ENCODE peak calls at places on chromosomes 3 and 15, in ten cellular contexts. M is hepatocyte, R is GM23248, O is PC-3, E is SK-N-SH, L is Karpas-422, A is OCI-LY7, K is GM23338, Z is HCT116, V is MM.1S. I is an unnamed sample.

GRCh38 chr3:156582784-156583183 is 27.9 kb upstream of the SSR3 start:
- DNase-seq in M (no peak), R (peak; percentile 21), O (no peak), E (no peak), L (no peak), A (no peak), K (no peak), Z (no peak), V (no peak), I (no peak)

GRCh38 chr3:15148614-15149013 is 49.7 kb upstream of the RBSN start:
- DNase-seq in M (peak; percentile 14), R (peak; percentile 26), O (peak; percentile 29), E (no peak), L (peak; percentile 59), A (peak; percentile 9), K (peak; percentile 88), Z (peak; percentile 43), V (no peak), I (no peak)

GRCh38 chr15:90711418-90711824 is 5.7 kb upstream of the BLM start:
- DNase-seq in M (no peak), R (no peak), O (no peak), E (no peak), L (no peak), A (peak; percentile 68), K (no peak), Z (no peak), V (peak; percentile 89), I (no peak)

GRCh38 chr3:25781758-25782594 is 1.3 kb downstream of the NGLY1 start:
- DNase-seq in M (no peak), R (no peak), O (no peak), E (no peak), L (peak; percentile 66), A (peak; percentile 67), K (no peak), Z (no peak), V (no peak), I (no peak)

GRCh38 chr3:139472380-139473010 is 3.8 kb downstream of the RBP2 start:
- DNase-seq in M (no peak), R (peak; percentile 3), O (no peak), E (no peak), L (no peak), A (no peak), K (no peak), Z (no peak), V (no peak), I (no peak)

GRCh38 chr3:1700650-1701049 is 398.0 kb upstream of the CNTN4 start:
- DNase-seq in M (no peak), R (no peak), O (no peak), E (no peak), L (no peak), A (no peak), K (no peak), Z (no peak), V (no peak), I (no peak)

GRCh38 chr3:97956051-97956450 is 16.2 kb downstream of the RIOX2 start:
- DNase-seq in M (no peak), R (no peak), O (no peak), E (no peak), L (no peak), A (no peak), K (no peak), Z (no peak), V (no peak), I (peak; percentile 68)

GRCh38 chr3:48184299-48184698 is 3.9 kb downstream of the CDC25A start:
- DNase-seq in M (no peak), R (no peak), O (no peak), E (no peak), L (no peak), A (no peak), K (no peak), Z (no peak), V (no peak), I (no peak)

GRCh38 chr3:16608816-16609215 is 3.6 kb upstream of the DAZL start:
- DNase-seq in M (no peak), R (no peak), O (no peak), E (no peak), L (peak; percentile 63), A (no peak), K (no peak), Z (no peak), V (no peak), I (no peak)

GRCh38 chr3:154967090-154967489 is 113.0 kb upstream of the MME start:
- DNase-seq in M (no peak), R (no peak), O (no peak), E (no peak), L (no peak), A (no peak), K (no peak), Z (no peak), V (no peak), I (no peak)

DNA sequence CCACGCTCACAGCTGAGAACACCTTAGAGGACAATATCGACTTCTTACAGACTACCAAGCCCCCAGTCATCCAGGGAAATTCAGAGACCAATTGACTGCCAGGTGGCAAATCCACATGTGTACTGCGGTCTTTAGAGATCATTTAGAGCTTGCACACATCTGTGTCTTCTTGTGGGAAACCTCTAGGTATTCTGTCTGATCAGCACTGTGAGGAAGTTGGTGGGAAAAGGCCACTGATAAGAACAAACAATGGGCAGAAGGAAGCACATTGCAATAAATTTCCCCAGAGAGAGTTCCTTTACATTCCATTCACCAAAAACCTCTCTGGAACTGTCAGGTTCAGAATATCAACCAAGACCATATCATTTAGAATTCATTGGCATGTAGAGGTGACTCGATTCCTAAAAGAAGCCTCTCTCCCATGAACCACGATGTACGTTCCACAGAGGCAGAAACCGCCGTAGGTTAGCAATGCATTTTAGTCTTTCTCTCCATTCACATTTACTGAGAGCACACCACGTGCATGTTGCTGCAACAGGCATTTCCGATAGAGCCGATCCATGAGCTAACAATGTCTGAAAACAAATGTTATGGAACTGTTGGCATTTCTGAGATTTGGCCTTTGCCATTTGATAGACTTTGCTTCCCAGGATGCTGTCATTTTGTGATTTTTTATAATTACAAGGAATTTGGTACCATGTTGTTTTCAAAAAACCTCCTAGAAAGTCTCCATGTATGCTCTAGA is 287.3 kb upstream of the TPRG1 start:
- DNase-seq in M (no peak), R (no peak), O (no peak), E (no peak), L (no peak), A (no peak), K (no peak), Z (no peak), V (no peak), I (no peak)
- H3K9me2 ChIP-seq in M (no peaks in the 10 kb centered on the region), R (no peaks in the 10 kb centered on the region), O (no peaks in the 10 kb centered on the region), E (no peaks in the 10 kb centered on the region), L (no peaks in the 10 kb centered on the region), A (no peaks in the 10 kb centered on the region), K (no peaks in the 10 kb centered on the region), Z (no peaks in the 10 kb centered on the region), V (no peaks in the 10 kb centered on the region), I (no peaks in the 10 kb centered on the region)

GRCh38 chr15:75163150-75163564 is 38.5 kb upstream of the C15orf39 start:
- DNase-seq in M (no peak), R (no peak), O (no peak), E (no peak), L (no peak), A (no peak), K (no peak), Z (no peak), V (no peak), I (no peak)
- H3K9me2 ChIP-seq in M (no peaks in the 10 kb centered on the region), R (no peaks in the 10 kb centered on the region), O (no peaks in the 10 kb centered on the region), E (no peaks in the 10 kb centered on the region), L (no peaks in the 10 kb centered on the region), A (no peaks in the 10 kb centered on the region), K (no peaks in the 10 kb centered on the region), Z (no peaks in the 10 kb centered on the region), V (no peaks in the 10 kb centered on the region), I (no peaks in the 10 kb centered on the region)

DNA sequence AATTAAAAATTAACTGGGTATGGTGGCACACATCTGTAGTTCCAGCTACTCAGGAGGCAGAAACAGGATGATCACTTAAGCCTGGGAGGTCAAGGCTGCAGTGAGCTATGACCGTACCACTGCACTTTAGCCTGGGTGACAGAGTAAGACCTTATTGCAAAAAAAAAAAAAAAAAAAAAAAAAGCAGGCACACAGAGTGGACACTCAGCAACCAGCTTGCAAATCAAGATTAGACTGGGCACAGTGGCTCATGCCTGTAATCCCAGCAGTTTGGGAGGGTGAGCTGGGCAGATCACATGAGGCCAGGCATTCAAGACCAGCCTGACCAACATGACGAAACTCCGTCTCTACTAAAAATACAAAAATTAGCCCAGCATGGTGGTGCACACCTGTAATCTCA is 5.4 kb downstream of the CLN6 start:
- DNase-seq in M (no peak), R (no peak), O (no peak), E (no peak), L (no peak), A (no peak), K (no peak), Z (no peak), V (no peak), I (no peak)
- H3K9me2 ChIP-seq in M (no peaks in the 10 kb centered on the region), R (no peaks in the 10 kb centered on the region), O (no peaks in the 10 kb centered on the region), E (no peaks in the 10 kb centered on the region), L (no peaks in the 10 kb centered on the region), A (no peaks in the 10 kb centered on the region), K (no peaks in the 10 kb centered on the region), Z (no peaks in the 10 kb centered on the region), V (no peaks in the 10 kb centered on the region), I (no peaks in the 10 kb centered on the region)

GRCh38 chr15:25431821-25432561 is 6.8 kb downstream of the UBE3A start:
- DNase-seq in M (no peak), R (peak; percentile 19), O (no peak), E (no peak), L (no peak), A (no peak), K (no peak), Z (no peak), V (no peak), I (no peak)
- H3K9me2 ChIP-seq in M (no peaks in the 10 kb centered on the region), R (no peaks in the 10 kb centered on the region), O (no peaks in the 10 kb centered on the region), E (no peaks in the 10 kb centered on the region), L (no peaks in the 10 kb centered on the region), A (no peaks in the 10 kb centered on the region), K (no peaks in the 10 kb centered on the region), Z (no peaks in the 10 kb centered on the region), V (no peaks in the 10 kb centered on the region), I (no peaks in the 10 kb centered on the region)

DNA sequence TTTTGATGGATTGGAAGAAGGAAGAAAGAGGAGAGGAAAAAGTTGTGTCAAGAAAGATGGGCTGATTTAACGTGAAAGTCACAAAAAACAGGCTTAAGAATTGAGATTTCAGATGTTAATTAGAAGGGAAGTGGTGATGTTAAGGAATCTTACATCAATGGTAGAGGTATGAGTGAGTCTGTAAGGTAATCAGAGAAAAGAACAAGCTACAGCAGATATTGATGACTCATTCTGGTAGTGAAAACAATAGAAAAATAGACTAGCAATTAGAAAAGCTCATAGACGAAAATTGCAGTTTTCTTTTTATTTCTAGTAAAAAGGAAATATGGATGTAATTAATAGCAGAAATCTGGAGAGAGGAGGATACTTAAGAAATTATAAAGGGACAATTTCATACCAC is 559.6 kb downstream of the MCTP2 start:
- DNase-seq in M (no peak), R (no peak), O (no peak), E (no peak), L (no peak), A (no peak), K (no peak), Z (no peak), V (no peak), I (no peak)
- H3K9me2 ChIP-seq in M (no peaks in the 10 kb centered on the region), R (no peaks in the 10 kb centered on the region), O (no peaks in the 10 kb centered on the region), E (no peaks in the 10 kb centered on the region), L (no peaks in the 10 kb centered on the region), A (no peaks in the 10 kb centered on the region), K (peaks cover 13% of the 10 kb centered on the region), Z (no peaks in the 10 kb centered on the region), V (no peaks in the 10 kb centered on the region), I (no peaks in the 10 kb centered on the region)

GRCh38 chr15:96020133-96020532 is 310.4 kb upstream of the NR2F2 start:
- DNase-seq in M (no peak), R (no peak), O (no peak), E (no peak), L (no peak), A (no peak), K (no peak), Z (no peak), V (no peak), I (no peak)
- H3K9me2 ChIP-seq in M (no peaks in the 10 kb centered on the region), R (peaks cover under 1% of the 10 kb centered on the region), O (no peaks in the 10 kb centered on the region), E (no peaks in the 10 kb centered on the region), L (no peaks in the 10 kb centered on the region), A (no peaks in the 10 kb centered on the region), K (peaks cover 3% of the 10 kb centered on the region), Z (no peaks in the 10 kb centered on the region), V (no peaks in the 10 kb centered on the region), I (no peaks in the 10 kb centered on the region)

I was measured in PC-9.